ENCODE peak calls at places on chromosomes 1 and 21, in ten cellular contexts. G, F, E, V, Z, Q, W, S, U and C are unnamed samples.

GRCh38 chr1:24541711-24542346 is 14.1 kb upstream of the NCMAP start:
- DNase-seq in G (no peak), F (peak; percentile 34), E (no peak), V (no peak), Z (no peak), Q (no peak), W (no peak), S (no peak), U (no peak), C (peak; percentile 56)

GRCh38 chr1:42937141-42937696 is 21.4 kb downstream of the SLC2A1 start:
- DNase-seq in G (no peak), F (no peak), E (peak; percentile 61), V (peak; percentile 85), Z (no peak), Q (no peak), W (no peak), S (no peak), U (peak; percentile 58), C (no peak)

GRCh38 chr1:15684468-15685283 is 556 bp downstream of the PLEKHM2 start:
- DNase-seq in G (peak; percentile 23), F (peak; percentile 47), E (peak; percentile 26), V (no peak), Z (peak; percentile 39), Q (peak; percentile 39), W (peak; percentile 22), S (peak; percentile 30), U (no peak), C (peak; percentile 53)

GRCh38 chr1:55143686-55144085 is 71.5 kb downstream of the USP24 start:
- DNase-seq in G (no peak), F (no peak), E (peak; percentile 10), V (no peak), Z (peak; percentile 28), Q (no peak), W (peak; percentile 17), S (no peak), U (peak; percentile 16), C (peak; percentile 57)

GRCh38 chr21:42061866-42062542 is 9.1 kb upstream of the UMODL1 start:
- DNase-seq in G (peak; percentile 21), F (no peak), E (no peak), V (no peak), Z (peak; percentile 91), Q (no peak), W (no peak), S (peak; percentile 51), U (no peak), C (peak; percentile 33)

GRCh38 chr1:23118957-23119792 is 49.5 kb downstream of the LUZP1 start:
- DNase-seq in G (no peak), F (no peak), E (no peak), V (peak; percentile 37), Z (peak; percentile 37), Q (no peak), W (peak; percentile 62), S (no peak), U (no peak), C (no peak)

GRCh38 chr21:45939521-45940045 is 42.0 kb upstream of the COL6A1 start:
- DNase-seq in G (no peak), F (no peak), E (no peak), V (no peak), Z (no peak), Q (no peak), W (no peak), S (no peak), U (no peak), C (no peak)

GRCh38 chr1:156146006-156146748 is 7.2 kb upstream of the SEMA4A start:
- DNase-seq in G (peak; percentile 70), F (peak; percentile 67), E (peak; percentile 86), V (peak; percentile 94), Z (peak; percentile 58), Q (peak; percentile 77), W (peak; percentile 96), S (no peak), U (peak; percentile 74), C (peak; percentile 94)

GRCh38 chr1:209048961-209049669 is 534.4 kb upstream of the CAMK1G start:
- DNase-seq in G (no peak), F (no peak), E (no peak), V (no peak), Z (no peak), Q (peak; percentile 52), W (no peak), S (no peak), U (no peak), C (no peak)

GRCh38 chr1:232517204-232517603 is 112.7 kb downstream of the SIPA1L2 start:
- DNase-seq in G (no peak), F (no peak), E (no peak), V (no peak), Z (no peak), Q (no peak), W (no peak), S (no peak), U (no peak), C (no peak)

GRCh38 chr1:203556047-203556851 is 62.3 kb downstream of the OPTC start:
- DNase-seq in G (no peak), F (peak; percentile 69), E (no peak), V (peak; percentile 85), Z (no peak), Q (no peak), W (no peak), S (no peak), U (peak; percentile 21), C (peak; percentile 61)

GRCh38 chr1:31627301-31627929 is 9.9 kb downstream of the HCRTR1 start:
- DNase-seq in G (peak; percentile 90), F (peak; percentile 63), E (no peak), V (no peak), Z (no peak), Q (no peak), W (no peak), S (no peak), U (no peak), C (peak; percentile 72)

GRCh38 chr1:66269222-66269621 is 264.7 kb upstream of the SGIP1 start:
- DNase-seq in G (no peak), F (no peak), E (no peak), V (no peak), Z (no peak), Q (no peak), W (no peak), S (no peak), U (no peak), C (no peak)

GRCh38 chr1:96688737-96689136 is 32.8 kb upstream of the PTBP2 start:
- DNase-seq in G (no peak), F (no peak), E (no peak), V (no peak), Z (no peak), Q (no peak), W (peak; percentile 51), S (no peak), U (no peak), C (peak; percentile 24)

GRCh38 chr1:156096640-156097391 is 14.6 kb upstream of the MEX3A start:
- DNase-seq in G (peak; percentile 34), F (peak; percentile 93), E (peak; percentile 80), V (peak; percentile 78), Z (peak; percentile 91), Q (peak; percentile 73), W (peak; percentile 72), S (peak; percentile 89), U (peak; percentile 83), C (peak; percentile 93)

GRCh38 chr1:214416417-214417212 is 134.8 kb downstream of the PTPN14 start:
- DNase-seq in G (no peak), F (no peak), E (no peak), V (peak; percentile 80), Z (no peak), Q (no peak), W (no peak), S (no peak), U (no peak), C (no peak)

GRCh38 chr1:85328713-85329376 is 52.4 kb upstream of the BCL10 start:
- DNase-seq in G (no peak), F (no peak), E (peak; percentile 86), V (peak; percentile 99), Z (no peak), Q (peak; percentile 77), W (no peak), S (no peak), U (peak; percentile 86), C (no peak)

GRCh38 chr1:226320930-226321329 is 12.0 kb upstream of the LIN9 start:
- DNase-seq in G (no peak), F (no peak), E (no peak), V (no peak), Z (no peak), Q (no peak), W (no peak), S (no peak), U (no peak), C (no peak)

GRCh38 chr1:160367934-160368923 is 1.4 kb downstream of the NHLH1 start:
- DNase-seq in G (peak; percentile 17), F (no peak), E (no peak), V (no peak), Z (no peak), Q (no peak), W (no peak), S (no peak), U (no peak), C (peak; percentile 83)

GRCh38 chr1:235507623-235508022 is 3.4 kb upstream of the B3GALNT2 start:
- DNase-seq in G (no peak), F (no peak), E (no peak), V (no peak), Z (no peak), Q (no peak), W (no peak), S (no peak), U (no peak), C (no peak)

GRCh38 chr1:116122955-116123757 is 12.0 kb downstream of the MAB21L3 start:
- DNase-seq in G (no peak), F (no peak), E (peak; percentile 87), V (peak; percentile 77), Z (no peak), Q (no peak), W (no peak), S (no peak), U (peak; percentile 68), C (no peak)

GRCh38 chr1:44267438-44267837 is 54.2 kb downstream of the DMAP1 start:
- DNase-seq in G (no peak), F (no peak), E (no peak), V (no peak), Z (no peak), Q (no peak), W (no peak), S (no peak), U (no peak), C (no peak)

GRCh38 chr1:24294757-24295371 is 24.3 kb upstream of the GRHL3 start:
- DNase-seq in G (no peak), F (no peak), E (peak; percentile 99), V (no peak), Z (no peak), Q (peak; percentile 63), W (no peak), S (no peak), U (no peak), C (no peak)

GRCh38 chr1:25917996-25918395 is 11.8 kb upstream of the STMN1 start:
- DNase-seq in G (no peak), F (no peak), E (no peak), V (peak; percentile 51), Z (peak; percentile 30), Q (no peak), W (no peak), S (no peak), U (no peak), C (no peak)

GRCh38 chr1:203751051-203751450 is 13.9 kb upstream of the LAX1 start:
- DNase-seq in G (no peak), F (no peak), E (no peak), V (peak; percentile 82), Z (no peak), Q (no peak), W (no peak), S (no peak), U (peak; percentile 54), C (no peak)

GRCh38 chr1:39735731-39736130 is 3.0 kb upstream of the PPIE start:
- DNase-seq in G (no peak), F (no peak), E (no peak), V (no peak), Z (no peak), Q (no peak), W (no peak), S (no peak), U (no peak), C (no peak)

GRCh38 chr1:228917342-228917741 is 182.1 kb downstream of the RHOU start:
- DNase-seq in G (no peak), F (no peak), E (no peak), V (no peak), Z (no peak), Q (no peak), W (no peak), S (no peak), U (no peak), C (no peak)

GRCh38 chr1:155207578-155208405 is at the start of gene THBS3:
- DNase-seq in G (peak; percentile 62), F (peak; percentile 52), E (peak; percentile 29), V (peak; percentile 12), Z (no peak), Q (no peak), W (peak; percentile 44), S (no peak), U (no peak), C (peak; percentile 92)